ENCODE peak calls at places on chromosomes 13 and 19, in ten cellular contexts. One of them, this sample, is unnamed.

GRCh38 chr13:109517516-109517915 is 268.9 kb downstream of the IRS2 start:
- DNase-seq in RWPE1: no peak
- DNase-seq in astrocyte of the cerebellum: no peak
- DNase-seq in HFFc6: no peak
- DNase-seq in activated CD8-positive, alpha-beta memory T cell treated with anti-CD3 and anti-CD28 coated beads for 1 hour: no peak
- DNase-seq in stimulated activated CD4-positive, alpha-beta T cell treated with anti-CD3 and anti-CD28 coated beads, Interleukin-12 subunit alpha, Interleukin-12 subunit beta, amount 100 ng/mL, for 4 hours: no peak
- DNase-seq in activated naive CD4-positive, alpha-beta T cell treated with Interleukin-2 at 50 U/mL for 16 hours: no peak
- DNase-seq in CD8-positive, alpha-beta T cell: no peak
- DNase-seq in NCI-H1105: no peak
- DNase-seq in HTR-8/SVneo: no peak
- DNase-seq in this sample: no peak

GRCh38 chr19:51726049-51726448 is 2.3 kb upstream of the HAS1 start:
- DNase-seq in stimulated activated CD4-positive, alpha-beta T cell treated with anti-CD3 and anti-CD28 coated beads, Interleukin-12 subunit alpha, Interleukin-12 subunit beta, amount 100 ng/mL, for 4 hours: no peak
- DNase-seq in activated naive CD4-positive, alpha-beta T cell treated with Interleukin-2 at 50 U/mL for 16 hours: no peak
- DNase-seq in activated CD8-positive, alpha-beta memory T cell treated with anti-CD3 and anti-CD28 coated beads for 1 hour: no peak
- DNase-seq in HFFc6: peak; percentile 36
- DNase-seq in NCI-H1105: no peak
- DNase-seq in HTR-8/SVneo: peak; percentile 47
- DNase-seq in astrocyte of the cerebellum: no peak
- DNase-seq in CD8-positive, alpha-beta T cell: no peak
- DNase-seq in RWPE1: peak; percentile 94
- DNase-seq in this sample: peak; percentile 90

GRCh38 chr19:38384209-38385027 is 3.4 kb downstream of the GGN start:
- DNase-seq in stimulated activated CD4-positive, alpha-beta T cell treated with anti-CD3 and anti-CD28 coated beads, Interleukin-12 subunit alpha, Interleukin-12 subunit beta, amount 100 ng/mL, for 4 hours: no peak
- DNase-seq in RWPE1: no peak
- DNase-seq in activated CD8-positive, alpha-beta memory T cell treated with anti-CD3 and anti-CD28 coated beads for 1 hour: no peak
- DNase-seq in activated naive CD4-positive, alpha-beta T cell treated with Interleukin-2 at 50 U/mL for 16 hours: no peak
- DNase-seq in HTR-8/SVneo: no peak
- DNase-seq in NCI-H1105: no peak
- DNase-seq in CD8-positive, alpha-beta T cell: no peak
- DNase-seq in HFFc6: no peak
- DNase-seq in astrocyte of the cerebellum: no peak
- DNase-seq in this sample: no peak

GRCh38 chr19:343451-343931 is 1.1 kb downstream of the MIER2 start:
- DNase-seq in HFFc6: no peak
- DNase-seq in CD8-positive, alpha-beta T cell: no peak
- DNase-seq in stimulated activated CD4-positive, alpha-beta T cell treated with anti-CD3 and anti-CD28 coated beads, Interleukin-12 subunit alpha, Interleukin-12 subunit beta, amount 100 ng/mL, for 4 hours: no peak
- DNase-seq in RWPE1: peak; percentile 41
- DNase-seq in HTR-8/SVneo: no peak
- DNase-seq in NCI-H1105: no peak
- DNase-seq in activated CD8-positive, alpha-beta memory T cell treated with anti-CD3 and anti-CD28 coated beads for 1 hour: no peak
- DNase-seq in astrocyte of the cerebellum: no peak
- DNase-seq in activated naive CD4-positive, alpha-beta T cell treated with Interleukin-2 at 50 U/mL for 16 hours: no peak
- DNase-seq in this sample: no peak

GRCh38 chr13:39767791-39768564 is 112.5 kb downstream of the COG6 start:
- DNase-seq in CD8-positive, alpha-beta T cell: no peak
- DNase-seq in HTR-8/SVneo: no peak
- DNase-seq in NCI-H1105: peak; percentile 54
- DNase-seq in activated CD8-positive, alpha-beta memory T cell treated with anti-CD3 and anti-CD28 coated beads for 1 hour: no peak
- DNase-seq in RWPE1: no peak
- DNase-seq in astrocyte of the cerebellum: no peak
- DNase-seq in stimulated activated CD4-positive, alpha-beta T cell treated with anti-CD3 and anti-CD28 coated beads, Interleukin-12 subunit alpha, Interleukin-12 subunit beta, amount 100 ng/mL, for 4 hours: no peak
- DNase-seq in HFFc6: no peak
- DNase-seq in activated naive CD4-positive, alpha-beta T cell treated with Interleukin-2 at 50 U/mL for 16 hours: no peak
- DNase-seq in this sample: no peak

GRCh38 chr13:99855516-99855915 is 116.1 kb downstream of the ZIC5 start:
- DNase-seq in CD8-positive, alpha-beta T cell: no peak
- DNase-seq in RWPE1: no peak
- DNase-seq in activated naive CD4-positive, alpha-beta T cell treated with Interleukin-2 at 50 U/mL for 16 hours: no peak
- DNase-seq in activated CD8-positive, alpha-beta memory T cell treated with anti-CD3 and anti-CD28 coated beads for 1 hour: no peak
- DNase-seq in HTR-8/SVneo: no peak
- DNase-seq in NCI-H1105: no peak
- DNase-seq in HFFc6: no peak
- DNase-seq in astrocyte of the cerebellum: no peak
- DNase-seq in stimulated activated CD4-positive, alpha-beta T cell treated with anti-CD3 and anti-CD28 coated beads, Interleukin-12 subunit alpha, Interleukin-12 subunit beta, amount 100 ng/mL, for 4 hours: no peak
- DNase-seq in this sample: no peak

GRCh38 chr13:37277007-37277406 is 171.5 kb upstream of the CSNK1A1L start:
- DNase-seq in astrocyte of the cerebellum: no peak
- DNase-seq in HFFc6: no peak
- DNase-seq in CD8-positive, alpha-beta T cell: no peak
- DNase-seq in NCI-H1105: no peak
- DNase-seq in stimulated activated CD4-positive, alpha-beta T cell treated with anti-CD3 and anti-CD28 coated beads, Interleukin-12 subunit alpha, Interleukin-12 subunit beta, amount 100 ng/mL, for 4 hours: no peak
- DNase-seq in activated naive CD4-positive, alpha-beta T cell treated with Interleukin-2 at 50 U/mL for 16 hours: no peak
- DNase-seq in RWPE1: no peak
- DNase-seq in activated CD8-positive, alpha-beta memory T cell treated with anti-CD3 and anti-CD28 coated beads for 1 hour: no peak
- DNase-seq in HTR-8/SVneo: no peak
- DNase-seq in this sample: no peak

GRCh38 chr19:40976724-40977123 is 14.4 kb upstream of the CYP2B6 start:
- DNase-seq in HTR-8/SVneo: no peak
- DNase-seq in RWPE1: no peak
- DNase-seq in astrocyte of the cerebellum: no peak
- DNase-seq in HFFc6: no peak
- DNase-seq in stimulated activated CD4-positive, alpha-beta T cell treated with anti-CD3 and anti-CD28 coated beads, Interleukin-12 subunit alpha, Interleukin-12 subunit beta, amount 100 ng/mL, for 4 hours: no peak
- DNase-seq in NCI-H1105: no peak
- DNase-seq in activated CD8-positive, alpha-beta memory T cell treated with anti-CD3 and anti-CD28 coated beads for 1 hour: no peak
- DNase-seq in CD8-positive, alpha-beta T cell: no peak
- DNase-seq in activated naive CD4-positive, alpha-beta T cell treated with Interleukin-2 at 50 U/mL for 16 hours: no peak
- DNase-seq in this sample: no peak

GRCh38 chr13:48410199-48410598 is 2.7 kb downstream of the LPAR6 start:
- DNase-seq in activated naive CD4-positive, alpha-beta T cell treated with Interleukin-2 at 50 U/mL for 16 hours: no peak
- DNase-seq in activated CD8-positive, alpha-beta memory T cell treated with anti-CD3 and anti-CD28 coated beads for 1 hour: no peak
- DNase-seq in NCI-H1105: no peak
- DNase-seq in HTR-8/SVneo: no peak
- DNase-seq in RWPE1: no peak
- DNase-seq in astrocyte of the cerebellum: no peak
- DNase-seq in CD8-positive, alpha-beta T cell: no peak
- DNase-seq in HFFc6: no peak
- DNase-seq in stimulated activated CD4-positive, alpha-beta T cell treated with anti-CD3 and anti-CD28 coated beads, Interleukin-12 subunit alpha, Interleukin-12 subunit beta, amount 100 ng/mL, for 4 hours: no peak
- DNase-seq in this sample: no peak

GRCh38 chr19:383922-384800 is 24.8 kb downstream of the C2CD4C start:
- DNase-seq in RWPE1: no peak
- DNase-seq in CD8-positive, alpha-beta T cell: no peak
- DNase-seq in NCI-H1105: no peak
- DNase-seq in HTR-8/SVneo: no peak
- DNase-seq in HFFc6: no peak
- DNase-seq in activated naive CD4-positive, alpha-beta T cell treated with Interleukin-2 at 50 U/mL for 16 hours: no peak
- DNase-seq in activated CD8-positive, alpha-beta memory T cell treated with anti-CD3 and anti-CD28 coated beads for 1 hour: no peak
- DNase-seq in astrocyte of the cerebellum: no peak
- DNase-seq in stimulated activated CD4-positive, alpha-beta T cell treated with anti-CD3 and anti-CD28 coated beads, Interleukin-12 subunit alpha, Interleukin-12 subunit beta, amount 100 ng/mL, for 4 hours: no peak
- DNase-seq in this sample: no peak

GRCh38 chr13:26186995-26187394 is 35.1 kb downstream of the RNF6 start:
- DNase-seq in HTR-8/SVneo: no peak
- DNase-seq in activated naive CD4-positive, alpha-beta T cell treated with Interleukin-2 at 50 U/mL for 16 hours: no peak
- DNase-seq in NCI-H1105: no peak
- DNase-seq in astrocyte of the cerebellum: no peak
- DNase-seq in CD8-positive, alpha-beta T cell: no peak
- DNase-seq in RWPE1: no peak
- DNase-seq in activated CD8-positive, alpha-beta memory T cell treated with anti-CD3 and anti-CD28 coated beads for 1 hour: no peak
- DNase-seq in HFFc6: no peak
- DNase-seq in stimulated activated CD4-positive, alpha-beta T cell treated with anti-CD3 and anti-CD28 coated beads, Interleukin-12 subunit alpha, Interleukin-12 subunit beta, amount 100 ng/mL, for 4 hours: no peak
- DNase-seq in this sample: no peak

GRCh38 chr19:53553865-53554791 is 16.2 kb downstream of the ZNF331 start:
- DNase-seq in activated CD8-positive, alpha-beta memory T cell treated with anti-CD3 and anti-CD28 coated beads for 1 hour: peak; percentile 82
- DNase-seq in NCI-H1105: no peak
- DNase-seq in stimulated activated CD4-positive, alpha-beta T cell treated with anti-CD3 and anti-CD28 coated beads, Interleukin-12 subunit alpha, Interleukin-12 subunit beta, amount 100 ng/mL, for 4 hours: peak; percentile 87
- DNase-seq in HFFc6: peak; percentile 72
- DNase-seq in HTR-8/SVneo: peak; percentile 10
- DNase-seq in RWPE1: peak; percentile 71
- DNase-seq in CD8-positive, alpha-beta T cell: peak; percentile 90
- DNase-seq in activated naive CD4-positive, alpha-beta T cell treated with Interleukin-2 at 50 U/mL for 16 hours: peak; percentile 92
- DNase-seq in astrocyte of the cerebellum: peak; percentile 44
- DNase-seq in this sample: no peak

GRCh38 chr13:48731957-48732569 is 78.3 kb downstream of the CYSLTR2 start:
- DNase-seq in RWPE1: no peak
- DNase-seq in CD8-positive, alpha-beta T cell: peak; percentile 69
- DNase-seq in activated CD8-positive, alpha-beta memory T cell treated with anti-CD3 and anti-CD28 coated beads for 1 hour: peak; percentile 40
- DNase-seq in stimulated activated CD4-positive, alpha-beta T cell treated with anti-CD3 and anti-CD28 coated beads, Interleukin-12 subunit alpha, Interleukin-12 subunit beta, amount 100 ng/mL, for 4 hours: peak; percentile 61
- DNase-seq in astrocyte of the cerebellum: no peak
- DNase-seq in HTR-8/SVneo: no peak
- DNase-seq in HFFc6: no peak
- DNase-seq in activated naive CD4-positive, alpha-beta T cell treated with Interleukin-2 at 50 U/mL for 16 hours: peak; percentile 61
- DNase-seq in NCI-H1105: no peak
- DNase-seq in this sample: no peak

GRCh38 chr13:44431150-44431549 is 57.5 kb downstream of the SERP2 start:
- DNase-seq in activated CD8-positive, alpha-beta memory T cell treated with anti-CD3 and anti-CD28 coated beads for 1 hour: no peak
- DNase-seq in activated naive CD4-positive, alpha-beta T cell treated with Interleukin-2 at 50 U/mL for 16 hours: no peak
- DNase-seq in stimulated activated CD4-positive, alpha-beta T cell treated with anti-CD3 and anti-CD28 coated beads, Interleukin-12 subunit alpha, Interleukin-12 subunit beta, amount 100 ng/mL, for 4 hours: no peak
- DNase-seq in NCI-H1105: no peak
- DNase-seq in HTR-8/SVneo: no peak
- DNase-seq in RWPE1: no peak
- DNase-seq in HFFc6: no peak
- DNase-seq in astrocyte of the cerebellum: no peak
- DNase-seq in CD8-positive, alpha-beta T cell: no peak
- DNase-seq in this sample: no peak

This sample was measured in retinal pigment epithelial cell.